ENCODE peak calls at places on chromosome 6, in eight cellular contexts. E, B, Z, P, R, O, G and K are unnamed samples.
A peak's percentile ranks its signal among the peaks of the same experiment; 100 is the strongest.

GRCh38 chr6:153104220-153104619 is 26.9 kb downstream of the RGS17 start:
- DNase-seq in E (no peak), B (no peak), Z (no peak), P (no peak), R (no peak), O (no peak), G (no peak), K (no peak)

GRCh38 chr6:159941286-159942113 is 27.4 kb upstream of the IGF2R start:
- DNase-seq in E (no peak), B (peak; percentile 8), Z (peak; percentile 23), P (peak; percentile 57), R (peak; percentile 41), O (peak; percentile 71), G (peak; percentile 57), K (peak; percentile 12)

GRCh38 chr6:73648166-73648565 is 5.6 kb downstream of the SLC17A5 start:
- DNase-seq in E (no peak), B (no peak), Z (no peak), P (no peak), R (no peak), O (no peak), G (no peak), K (no peak)

GRCh38 chr6:153231048-153231635 is 100.1 kb upstream of the RGS17 start:
- DNase-seq in E (no peak), B (no peak), Z (peak; percentile 10), P (peak; percentile 62), R (peak; percentile 32), O (peak; percentile 71), G (peak; percentile 72), K (no peak)

GRCh38 chr6:130366011-130366963 is at the start of gene TMEM200A:
- DNase-seq in E (no peak), B (no peak), Z (no peak), P (no peak), R (peak; percentile 55), O (peak; percentile 75), G (no peak), K (no peak)

GRCh38 chr6:109024784-109025183 is 69.9 kb downstream of the SESN1 start:
- DNase-seq in E (no peak), B (no peak), Z (no peak), P (no peak), R (no peak), O (peak; percentile 48), G (no peak), K (no peak)

GRCh38 chr6:32816746-32817204 is at the start of gene HLA-DOB:
- DNase-seq in E (no peak), B (no peak), Z (no peak), P (peak; percentile 76), R (no peak), O (peak; percentile 27), G (peak; percentile 65), K (no peak)

GRCh38 chr6:134035823-134036296 is 16.6 kb downstream of the SLC2A12 start:
- DNase-seq in E (no peak), B (no peak), Z (peak; percentile 97), P (peak; percentile 91), R (no peak), O (peak; percentile 65), G (peak; percentile 87), K (no peak)

GRCh38 chr6:144675231-144675861 is 390.2 kb downstream of the UTRN start:
- DNase-seq in E (no peak), B (no peak), Z (no peak), P (no peak), R (no peak), O (peak; percentile 72), G (peak; percentile 21), K (no peak)

GRCh38 chr6:77092971-77093370 is 370.3 kb downstream of the HTR1B start:
- DNase-seq in E (no peak), B (no peak), Z (no peak), P (no peak), R (no peak), O (peak; percentile 70), G (no peak), K (no peak)

GRCh38 chr6:80329496-80329895 is 223.0 kb downstream of the BCKDHB start:
- DNase-seq in E (no peak), B (no peak), Z (no peak), P (no peak), R (no peak), O (no peak), G (no peak), K (no peak)

GRCh38 chr6:72784071-72784470 is 162.2 kb downstream of the KCNQ5 start:
- DNase-seq in E (no peak), B (no peak), Z (no peak), P (no peak), R (no peak), O (peak; percentile 53), G (no peak), K (no peak)

GRCh38 chr6:108945686-108946158 is 97.5 kb downstream of the ARMC2 start:
- DNase-seq in E (no peak), B (no peak), Z (no peak), P (no peak), R (no peak), O (peak; percentile 86), G (no peak), K (no peak)

GRCh38 chr6:94238868-94239267 is 819.5 kb upstream of the EPHA7 start:
- DNase-seq in E (no peak), B (no peak), Z (no peak), P (no peak), R (no peak), O (no peak), G (no peak), K (no peak)